ENCODE peak calls at places on chromosomes 16 and 17, in seven cellular contexts. U is CD4-positive, CD25-positive, alpha-beta regulatory T cell; F is A549; T is adrenal gland; B is fibroblast of lung; K is tibial artery; R is CD8-positive, alpha-beta memory T cell. P is an unnamed sample. For H3K4me1, the result is how much of the 10 kb centered on the place peaks cover.

GRCh38 chr17:6420173-6420641 is 14.7 kb downstream of the AIPL1 start:
- DNase-seq in U (no peak), F (peak), T (peak), B (no peak), K (no peak), R (no peak), P (no peak)

GRCh38 chr17:72122002-72122310 is 1.1 kb downstream of the SOX9 start:
- DNase-seq in U (no peak), F (no peak), T (no peak), B (peak), K (no peak), R (no peak), P (no peak)

GRCh38 chr17:1999557-2000251 is 25.4 kb downstream of the RTN4RL1 start:
- DNase-seq in U (no peak), F (peak), T (peak), B (peak), K (peak), R (no peak), P (no peak)

GRCh38 chr16:31228206-31228605 is 11.3 kb upstream of the PYDC1 start:
- DNase-seq in U (no peak), F (no peak), T (no peak), B (no peak), K (no peak), R (no peak), P (no peak)

GRCh38 chr17:75271233-75271954 is 363 bp upstream of the MIF4GD start:
- DNase-seq in U (peak), F (peak), T (peak), B (peak), K (peak), R (peak), P (no peak)

GRCh38 chr16:73171380-73171779 is 123.5 kb upstream of the ZFHX3 start:
- DNase-seq in U (no peak), F (no peak), T (no peak), B (no peak), K (no peak), R (no peak), P (no peak)

GRCh38 chr16:82629441-82630027 is 2.8 kb downstream of the CDH13 start:
- DNase-seq in U (no peak), F (no peak), T (no peak), B (peak), K (no peak), R (no peak), P (no peak)

GRCh38 chr16:29985271-29985811 is 10.1 kb downstream of the HIRIP3 start:
- DNase-seq in U (no peak), F (no peak), T (no peak), B (no peak), K (no peak), R (no peak), P (no peak)

GRCh38 chr17:41549596-41550039 is 21.5 kb upstream of the KRT19 start:
- DNase-seq in U (no peak), F (no peak), T (no peak), B (peak), K (no peak), R (no peak), P (no peak)

GRCh38 chr17:75893305-75894048 is 3.3 kb downstream of the TRIM65 start:
- DNase-seq in U (no peak), F (no peak), T (no peak), B (no peak), K (no peak), R (no peak), P (no peak)

GRCh38 chr16:72072514-72073342 is 9.7 kb downstream of the HPR start:
- DNase-seq in U (no peak), F (no peak), T (peak), B (peak), K (no peak), R (no peak), P (no peak)

GRCh38 chr16:67657751-67658518 is 2.1 kb downstream of the ACD start:
- DNase-seq in U (no peak), F (no peak), T (no peak), B (no peak), K (no peak), R (no peak), P (no peak)

GRCh38 chr17:78878871-78879270 is 24.1 kb downstream of the CEP295NL start:
- DNase-seq in U (no peak), F (no peak), T (no peak), B (no peak), K (no peak), R (no peak), P (no peak)

GRCh38 chr16:81626181-81626674 is 152.9 kb upstream of the PLCG2 start:
- DNase-seq in U (no peak), F (no peak), T (no peak), B (no peak), K (no peak), R (no peak), P (no peak)

GRCh38 chr17:43661699-43662431 is at the start of gene MEOX1:
- DNase-seq in U (no peak), F (no peak), T (no peak), B (peak), K (no peak), R (no peak), P (no peak)

GRCh38 chr17:76131692-76132573 is 9.1 kb downstream of the FOXJ1 start:
- DNase-seq in U (no peak), F (no peak), T (no peak), B (no peak), K (no peak), R (no peak), P (no peak)

GRCh38 chr16:16021988-16022682 is 72.7 kb downstream of the ABCC1 start:
- DNase-seq in U (no peak), F (peak), T (peak), B (peak), K (peak), R (no peak), P (peak)

GRCh38 chr17:37650419-37651003 is 7.3 kb upstream of the DDX52 start:
- DNase-seq in U (no peak), F (peak), T (peak), B (peak), K (no peak), R (no peak), P (no peak)

GRCh38 chr16:10090816-10091215 is 91.4 kb downstream of the GRIN2A start:
- DNase-seq in U (no peak), F (no peak), T (no peak), B (no peak), K (no peak), R (no peak), P (no peak)

GRCh38 chr16:71426880-71427615 is 14.8 kb downstream of the TLE7 start:
- DNase-seq in U (no peak), F (no peak), T (no peak), B (no peak), K (no peak), R (no peak), P (no peak)

GRCh38 chr16:63613701-63614100 is 1508.2 kb downstream of the CDH11 start:
- DNase-seq in U (no peak), F (peak), T (no peak), B (peak), K (no peak), R (no peak), P (no peak)

GRCh38 chr16:48153689-48154265 is 2.0 kb downstream of the ABCC12 start:
- DNase-seq in U (no peak), F (no peak), T (no peak), B (no peak), K (no peak), R (no peak), P (no peak)

GRCh38 chr16:47395733-47396503 is 64.9 kb downstream of the ITFG1 start:
- DNase-seq in U (no peak), F (no peak), T (no peak), B (no peak), K (no peak), R (no peak), P (no peak)

GRCh38 chr17:82943751-82944150 is 103.9 kb upstream of the ZNF750 start:
- DNase-seq in U (no peak), F (no peak), T (no peak), B (no peak), K (peak), R (no peak), P (no peak)

GRCh38 chr17:45087496-45087975 is 26.4 kb downstream of the NMT1 start:
- DNase-seq in U (no peak), F (no peak), T (no peak), B (peak), K (peak), R (no peak), P (no peak)

GRCh38 chr17:65156835-65157565 is 19.8 kb downstream of the RGS9 start:
- DNase-seq in U (no peak), F (no peak), T (no peak), B (no peak), K (no peak), R (no peak), P (no peak)

GRCh38 chr17:66963521-66964082 is 905 bp upstream of the CACNG4 start:
- DNase-seq in U (no peak), F (no peak), T (no peak), B (no peak), K (no peak), R (no peak), P (no peak)

GRCh38 chr17:68509151-68510057 is 2.8 kb upstream of the PRKAR1A start:
- DNase-seq in U (no peak), F (no peak), T (peak), B (no peak), K (no peak), R (no peak), P (no peak)

GRCh38 chr17:81405382-81406005 is 10.2 kb downstream of the BAHCC1 start:
- DNase-seq in U (no peak), F (no peak), T (peak), B (peak), K (peak), R (no peak), P (no peak)

GRCh38 chr17:62321451-62321850 is 58.9 kb upstream of the EFCAB3 start:
- DNase-seq in U (no peak), F (no peak), T (no peak), B (peak), K (no peak), R (no peak), P (no peak)

GRCh38 chr16:56102159-56102798 is 89.0 kb upstream of the GNAO1 start:
- DNase-seq in U (no peak), F (no peak), T (peak), B (peak), K (no peak), R (no peak), P (no peak)

GRCh38 chr17:27996157-27997043 is 46.1 kb upstream of the NLK start:
- DNase-seq in U (no peak), F (no peak), T (no peak), B (no peak), K (no peak), R (no peak), P (no peak)

GRCh38 chr16:11446566-11447119 is 101.4 kb downstream of the RMI2 start:
- DNase-seq in U (no peak), F (no peak), T (no peak), B (no peak), K (no peak), R (no peak), P (no peak)

DNA sequence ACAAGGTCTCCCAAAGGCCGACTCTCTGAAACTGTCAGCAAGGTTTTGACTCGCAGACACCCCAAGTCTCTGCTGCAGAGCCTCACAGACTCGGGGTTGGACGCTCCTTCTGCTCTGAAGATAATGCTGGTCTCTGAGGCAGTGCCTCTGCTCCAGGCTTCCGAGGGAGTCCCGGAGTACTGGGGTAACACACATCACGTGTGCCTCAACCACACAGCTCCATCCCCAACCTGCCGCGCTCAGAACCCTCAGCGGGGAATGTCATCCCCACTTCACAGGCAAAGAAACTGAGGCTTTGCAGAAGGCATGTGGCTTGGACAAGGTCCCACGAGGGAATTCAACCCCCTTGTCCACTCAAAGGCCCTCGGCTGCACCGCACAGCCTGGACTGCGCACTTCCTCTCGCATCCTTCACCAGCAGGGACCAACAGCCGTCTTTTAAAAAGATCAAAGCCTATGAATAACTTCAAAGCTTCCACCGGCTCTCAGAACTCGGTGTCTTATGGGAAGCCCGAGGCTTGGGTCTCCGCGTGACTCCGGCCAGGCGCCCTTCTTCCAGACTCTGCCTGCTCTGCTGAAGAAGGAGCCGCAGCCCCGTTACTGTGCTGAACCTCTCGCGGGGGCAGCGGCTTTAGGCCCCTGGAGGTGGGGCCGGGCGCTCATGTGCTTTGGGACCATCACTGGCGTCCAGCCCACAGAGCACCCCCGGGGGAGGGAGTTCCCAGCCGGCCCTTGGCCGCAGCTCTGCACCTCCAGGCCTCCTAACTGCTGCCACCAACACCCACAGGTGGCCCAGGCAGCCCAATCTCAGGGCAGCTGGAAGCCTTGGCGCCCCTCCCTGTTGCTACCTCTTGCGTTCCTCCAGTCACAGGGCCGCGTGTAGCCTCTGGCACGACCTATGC is 2.2 kb downstream of the TMEM204 start:
- DNase-seq in U (no peak), F (no peak), T (no peak), B (peak), K (no peak), R (no peak), P (no peak)
- H3K4me3 ChIP-seq in U (peak), F (no peak), T (peak), B (peak), K (peak), R (peak), P (peak)

DNA sequence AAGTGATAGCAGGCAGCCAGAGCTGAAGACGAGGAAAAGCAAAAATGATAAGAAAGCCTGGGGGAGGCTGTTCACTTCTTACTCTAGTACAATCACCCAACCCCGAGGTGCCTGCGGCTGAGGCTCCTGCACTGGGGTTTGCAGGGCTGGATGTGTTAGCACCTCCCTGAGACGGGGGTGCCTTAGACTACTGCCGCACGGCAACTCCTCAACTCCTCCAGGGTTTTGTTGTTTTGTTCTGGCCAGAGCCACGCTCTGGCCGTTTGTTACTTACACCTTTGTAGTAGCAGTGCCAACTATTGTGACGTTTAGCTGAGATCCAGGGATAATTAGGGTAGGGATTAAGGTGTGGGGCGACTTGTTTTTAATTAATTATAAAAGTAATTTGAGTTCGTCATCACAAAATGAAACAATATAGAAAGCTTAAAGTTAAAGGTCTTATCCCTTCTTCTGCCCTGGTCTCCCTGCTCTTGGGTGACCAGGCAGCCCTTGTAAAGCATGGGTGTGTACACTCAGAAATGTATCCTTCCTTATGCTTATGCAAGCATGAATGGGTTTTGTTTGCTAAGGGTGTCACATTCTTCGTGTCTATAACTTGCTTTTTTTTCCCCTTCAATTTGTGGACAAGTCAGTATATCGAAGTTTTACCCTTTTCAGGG is 51.3 kb downstream of the LDHD start:
- DNase-seq in U (no peak), F (peak), T (no peak), B (no peak), K (no peak), R (peak), P (no peak)
- H3K4me1 ChIP-seq in U (under half), F (under half), T (under half), B (under half), K (under half), R (under half), P (half or more)

DNA sequence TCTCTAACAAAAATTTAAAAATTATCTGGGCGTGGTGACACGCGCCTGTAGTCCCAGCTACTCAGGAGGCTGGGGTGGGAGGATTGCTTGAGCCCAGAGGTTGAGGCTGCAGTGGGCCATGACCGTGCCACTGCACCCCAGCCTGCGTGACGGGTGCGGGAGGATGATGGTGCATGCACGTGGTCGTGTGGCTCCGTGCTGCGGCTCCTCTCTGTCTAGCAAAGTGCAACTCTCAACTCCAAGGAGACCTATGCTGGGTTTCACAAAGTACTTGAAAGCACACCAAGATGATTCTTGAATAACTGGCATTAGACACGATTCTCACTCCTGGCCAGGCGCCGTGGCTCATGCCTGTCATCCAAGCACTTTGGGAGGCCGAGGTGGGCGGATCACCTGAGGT is 25.8 kb downstream of the NXN start:
- DNase-seq in U (no peak), F (no peak), T (no peak), B (no peak), K (no peak), R (no peak), P (no peak)
- H3K27ac ChIP-seq in U (no peak), F (peak), T (no peak), B (no peak), K (peak), R (no peak), P (no peak)

DNA sequence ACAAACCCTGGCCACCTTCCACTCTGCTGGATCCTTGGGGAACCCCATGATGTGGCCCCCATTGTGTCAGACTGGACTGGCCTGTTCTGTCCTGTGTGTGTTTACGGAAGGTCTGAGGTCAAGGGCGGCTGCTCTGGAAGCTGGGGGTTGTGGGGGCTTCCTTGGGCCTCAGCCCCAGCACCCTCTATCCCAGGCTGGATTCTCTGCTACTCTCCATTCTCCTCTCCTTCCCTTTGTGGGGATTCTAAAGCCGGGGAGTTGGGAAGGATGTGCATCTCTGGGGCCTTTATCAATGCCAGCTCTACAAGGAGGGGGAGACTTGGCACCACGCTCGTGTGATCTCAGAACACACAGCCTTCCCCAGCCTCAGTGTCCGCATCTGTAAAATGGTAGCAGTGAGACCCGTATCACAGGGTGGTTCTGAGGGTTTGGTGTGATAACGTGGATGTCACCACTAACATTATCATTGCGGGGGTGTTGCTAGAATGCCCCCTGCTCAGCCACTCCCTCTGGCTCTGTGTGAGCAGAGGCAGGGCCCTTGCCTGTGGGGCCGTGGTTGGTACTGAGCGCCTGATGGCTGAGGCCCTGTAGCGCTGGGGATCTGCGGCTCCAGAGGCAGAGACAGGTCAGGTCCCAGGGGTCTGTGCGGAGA is 18.1 kb downstream of the ADGRG1 start:
- DNase-seq in U (no peak), F (no peak), T (no peak), B (no peak), K (no peak), R (peak), P (no peak)
- H3K4me3 ChIP-seq in U (no peak), F (no peak), T (no peak), B (no peak), K (no peak), R (no peak), P (no peak)

GRCh38 chr17:77425791-77426641 is 285.2 kb downstream of the SEC14L1 start:
- DNase-seq in U (no peak), F (peak), T (peak), B (peak), K (peak), R (no peak), P (no peak)
- H3K4me1 ChIP-seq in U (half or more), F (half or more), T (half or more), B (half or more), K (half or more), R (half or more), P (half or more)

GRCh38 chr17:58337126-58337599 is 8.6 kb upstream of the TSPOAP1 start:
- DNase-seq in U (peak), F (no peak), T (no peak), B (no peak), K (no peak), R (no peak), P (no peak)
- H3K27ac ChIP-seq in U (peak), F (no peak), T (peak), B (peak), K (peak), R (peak), P (peak)

DNA sequence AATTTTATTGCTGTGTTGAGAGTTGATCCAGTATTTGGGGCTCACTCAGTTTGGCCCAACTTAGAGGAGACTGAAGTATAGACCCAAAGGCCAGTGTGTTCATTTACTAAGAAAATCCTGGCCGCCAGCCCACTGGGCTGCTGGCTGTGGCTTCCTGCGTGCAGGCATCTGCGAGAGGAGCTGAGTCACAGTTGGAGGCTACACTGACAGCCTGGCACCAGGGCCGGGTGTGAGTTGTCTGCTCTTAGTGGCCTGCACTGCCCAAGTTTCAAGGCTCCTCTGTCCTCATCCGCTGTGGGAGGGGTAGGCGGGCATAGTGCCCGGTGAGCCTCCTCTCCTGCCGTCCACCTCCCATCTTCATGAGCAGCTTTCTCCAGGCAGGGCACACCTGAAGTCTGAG is 54.2 kb downstream of the PLD6 start:
- DNase-seq in U (no peak), F (peak), T (peak), B (peak), K (peak), R (no peak), P (no peak)
- H3K4me3 ChIP-seq in U (no peak), F (peak), T (no peak), B (no peak), K (no peak), R (no peak), P (no peak)

P was measured in esophagus squamous epithelium.